ENCODE peak calls at places on chromosome 6, in six cellular contexts. One of them, this sample, is unnamed.

GRCh38 chr6:113734886-113735481 is 122.2 kb upstream of the MARCKS start:
- DNase-seq in Panc1: no peak
- DNase-seq in sigmoid colon: no peak
- DNase-seq in HL-60: no peak
- DNase-seq in transverse colon: no peak
- DNase-seq in SK-N-MC: no peak
- DNase-seq in this sample: peak

GRCh38 chr6:162699961-162700360 is 27.6 kb downstream of the PRKN start:
- DNase-seq in Panc1: no peak
- DNase-seq in sigmoid colon: no peak
- DNase-seq in HL-60: no peak
- DNase-seq in transverse colon: no peak
- DNase-seq in SK-N-MC: no peak
- DNase-seq in this sample: no peak

GRCh38 chr6:17584241-17584803 is 15.8 kb upstream of the FAM8A1 start:
- DNase-seq in Panc1: peak
- DNase-seq in sigmoid colon: peak
- DNase-seq in HL-60: no peak
- DNase-seq in transverse colon: no peak
- DNase-seq in SK-N-MC: peak
- DNase-seq in this sample: no peak

GRCh38 chr6:46606318-46606717 is 46.3 kb downstream of the CYP39A1 start:
- DNase-seq in Panc1: no peak
- DNase-seq in sigmoid colon: no peak
- DNase-seq in HL-60: no peak
- DNase-seq in transverse colon: no peak
- DNase-seq in SK-N-MC: no peak
- DNase-seq in this sample: no peak

GRCh38 chr6:26576407-26576843 is 20.3 kb upstream of the ABT1 start:
- DNase-seq in Panc1: no peak
- DNase-seq in sigmoid colon: no peak
- DNase-seq in HL-60: no peak
- DNase-seq in transverse colon: no peak
- DNase-seq in SK-N-MC: no peak
- DNase-seq in this sample: no peak

GRCh38 chr6:139531148-139531547 is 156.7 kb upstream of the CITED2 start:
- DNase-seq in Panc1: no peak
- DNase-seq in sigmoid colon: no peak
- DNase-seq in HL-60: no peak
- DNase-seq in transverse colon: peak
- DNase-seq in SK-N-MC: no peak
- DNase-seq in this sample: no peak

GRCh38 chr6:18667612-18668011 is 280.5 kb downstream of the RNF144B start:
- DNase-seq in Panc1: no peak
- DNase-seq in sigmoid colon: no peak
- DNase-seq in HL-60: no peak
- DNase-seq in transverse colon: no peak
- DNase-seq in SK-N-MC: no peak
- DNase-seq in this sample: no peak

GRCh38 chr6:136077834-136078576 is 172.1 kb downstream of the MTFR2 start:
- DNase-seq in Panc1: peak
- DNase-seq in sigmoid colon: no peak
- DNase-seq in HL-60: no peak
- DNase-seq in transverse colon: no peak
- DNase-seq in SK-N-MC: no peak
- DNase-seq in this sample: no peak

GRCh38 chr6:39823187-39823815 is 31.1 kb downstream of the DAAM2 start:
- DNase-seq in Panc1: no peak
- DNase-seq in sigmoid colon: peak
- DNase-seq in HL-60: no peak
- DNase-seq in transverse colon: peak
- DNase-seq in SK-N-MC: no peak
- DNase-seq in this sample: no peak

GRCh38 chr6:70725817-70726413 is 58.2 kb downstream of the SMAP1 start:
- DNase-seq in Panc1: no peak
- DNase-seq in sigmoid colon: no peak
- DNase-seq in HL-60: no peak
- DNase-seq in transverse colon: no peak
- DNase-seq in SK-N-MC: peak
- DNase-seq in this sample: no peak

GRCh38 chr6:107202876-107203468 is 87.7 kb upstream of the BEND3 start:
- DNase-seq in Panc1: no peak
- DNase-seq in sigmoid colon: no peak
- DNase-seq in HL-60: no peak
- DNase-seq in transverse colon: no peak
- DNase-seq in SK-N-MC: no peak
- DNase-seq in this sample: no peak
- TF ChIP-seq POLR2AphosphoS5 in Panc1: no peak
- TF ChIP-seq POLR2AphosphoS5 in sigmoid colon: no peak
- TF ChIP-seq POLR2AphosphoS5 in HL-60: no peak
- TF ChIP-seq POLR2AphosphoS5 in transverse colon: no peak
- TF ChIP-seq POLR2AphosphoS5 in SK-N-MC: no peak
- TF ChIP-seq POLR2AphosphoS5 in this sample: no peak

GRCh38 chr6:157145656-157146285 is 177.5 kb downstream of the TMEM242 start:
- DNase-seq in Panc1: no peak
- DNase-seq in sigmoid colon: no peak
- DNase-seq in HL-60: no peak
- DNase-seq in transverse colon: no peak
- DNase-seq in SK-N-MC: no peak
- DNase-seq in this sample: no peak

GRCh38 chr6:157151029-157151428 is 172.3 kb downstream of the TMEM242 start:
- DNase-seq in Panc1: no peak
- DNase-seq in sigmoid colon: no peak
- DNase-seq in HL-60: no peak
- DNase-seq in transverse colon: no peak
- DNase-seq in SK-N-MC: no peak
- DNase-seq in this sample: no peak

GRCh38 chr6:157151989-157152388 is 171.3 kb downstream of the TMEM242 start:
- DNase-seq in Panc1: no peak
- DNase-seq in sigmoid colon: no peak
- DNase-seq in HL-60: no peak
- DNase-seq in transverse colon: no peak
- DNase-seq in SK-N-MC: no peak
- DNase-seq in this sample: no peak

GRCh38 chr6:157150076-157150475 is 173.2 kb downstream of the TMEM242 start:
- DNase-seq in Panc1: no peak
- DNase-seq in sigmoid colon: no peak
- DNase-seq in HL-60: no peak
- DNase-seq in transverse colon: no peak
- DNase-seq in SK-N-MC: no peak
- DNase-seq in this sample: no peak

GRCh38 chr6:157148391-157149323 is 174.7 kb downstream of the TMEM242 start:
- DNase-seq in Panc1: peak
- DNase-seq in sigmoid colon: peak
- DNase-seq in HL-60: no peak
- DNase-seq in transverse colon: peak
- DNase-seq in SK-N-MC: no peak
- DNase-seq in this sample: no peak
- TF ChIP-seq POLR2AphosphoS5 in Panc1: peak
- TF ChIP-seq POLR2AphosphoS5 in sigmoid colon: peak
- TF ChIP-seq POLR2AphosphoS5 in HL-60: no peak
- TF ChIP-seq POLR2AphosphoS5 in transverse colon: peak
- TF ChIP-seq POLR2AphosphoS5 in SK-N-MC: no peak
- TF ChIP-seq POLR2AphosphoS5 in this sample: no peak

GRCh38 chr6:144647971-144648651 is 363.0 kb downstream of the UTRN start:
- DNase-seq in Panc1: no peak
- DNase-seq in sigmoid colon: no peak
- DNase-seq in HL-60: no peak
- DNase-seq in transverse colon: no peak
- DNase-seq in SK-N-MC: no peak
- DNase-seq in this sample: no peak
- TF ChIP-seq POLR2AphosphoS5 in Panc1: no peak
- TF ChIP-seq POLR2AphosphoS5 in sigmoid colon: no peak
- TF ChIP-seq POLR2AphosphoS5 in HL-60: no peak
- TF ChIP-seq POLR2AphosphoS5 in transverse colon: no peak
- TF ChIP-seq POLR2AphosphoS5 in SK-N-MC: no peak
- TF ChIP-seq POLR2AphosphoS5 in this sample: no peak

GRCh38 chr6:30163090-30163917 is at the start of gene TRIM15:
- DNase-seq in Panc1: no peak
- DNase-seq in sigmoid colon: no peak
- DNase-seq in HL-60: no peak
- DNase-seq in transverse colon: peak
- DNase-seq in SK-N-MC: no peak
- DNase-seq in this sample: no peak
- TF ChIP-seq POLR2AphosphoS5 in Panc1: no peak
- TF ChIP-seq POLR2AphosphoS5 in sigmoid colon: no peak
- TF ChIP-seq POLR2AphosphoS5 in HL-60: no peak
- TF ChIP-seq POLR2AphosphoS5 in transverse colon: peak
- TF ChIP-seq POLR2AphosphoS5 in SK-N-MC: no peak
- TF ChIP-seq POLR2AphosphoS5 in this sample: no peak

GRCh38 chr6:3383525-3383924 is 73.3 kb downstream of the SLC22A23 start:
- DNase-seq in Panc1: no peak
- DNase-seq in sigmoid colon: no peak
- DNase-seq in HL-60: no peak
- DNase-seq in transverse colon: peak
- DNase-seq in SK-N-MC: no peak
- DNase-seq in this sample: no peak
- TF ChIP-seq POLR2AphosphoS5 in Panc1: no peak
- TF ChIP-seq POLR2AphosphoS5 in sigmoid colon: no peak
- TF ChIP-seq POLR2AphosphoS5 in HL-60: no peak
- TF ChIP-seq POLR2AphosphoS5 in transverse colon: peak
- TF ChIP-seq POLR2AphosphoS5 in SK-N-MC: no peak
- TF ChIP-seq POLR2AphosphoS5 in this sample: no peak

GRCh38 chr6:121887724-121888123 is 452.3 kb downstream of the GJA1 start:
- DNase-seq in Panc1: no peak
- DNase-seq in sigmoid colon: no peak
- DNase-seq in HL-60: no peak
- DNase-seq in transverse colon: no peak
- DNase-seq in SK-N-MC: no peak
- DNase-seq in this sample: no peak

GRCh38 chr6:121884056-121884455 is 448.6 kb downstream of the GJA1 start:
- DNase-seq in Panc1: no peak
- DNase-seq in sigmoid colon: no peak
- DNase-seq in HL-60: no peak
- DNase-seq in transverse colon: no peak
- DNase-seq in SK-N-MC: no peak
- DNase-seq in this sample: no peak

GRCh38 chr6:121885399-121886152 is 450.1 kb downstream of the GJA1 start:
- DNase-seq in Panc1: no peak
- DNase-seq in sigmoid colon: no peak
- DNase-seq in HL-60: no peak
- DNase-seq in transverse colon: no peak
- DNase-seq in SK-N-MC: no peak
- DNase-seq in this sample: no peak

GRCh38 chr6:121884621-121885020 is 449.2 kb downstream of the GJA1 start:
- DNase-seq in Panc1: no peak
- DNase-seq in sigmoid colon: no peak
- DNase-seq in HL-60: no peak
- DNase-seq in transverse colon: no peak
- DNase-seq in SK-N-MC: no peak
- DNase-seq in this sample: no peak

DNA sequence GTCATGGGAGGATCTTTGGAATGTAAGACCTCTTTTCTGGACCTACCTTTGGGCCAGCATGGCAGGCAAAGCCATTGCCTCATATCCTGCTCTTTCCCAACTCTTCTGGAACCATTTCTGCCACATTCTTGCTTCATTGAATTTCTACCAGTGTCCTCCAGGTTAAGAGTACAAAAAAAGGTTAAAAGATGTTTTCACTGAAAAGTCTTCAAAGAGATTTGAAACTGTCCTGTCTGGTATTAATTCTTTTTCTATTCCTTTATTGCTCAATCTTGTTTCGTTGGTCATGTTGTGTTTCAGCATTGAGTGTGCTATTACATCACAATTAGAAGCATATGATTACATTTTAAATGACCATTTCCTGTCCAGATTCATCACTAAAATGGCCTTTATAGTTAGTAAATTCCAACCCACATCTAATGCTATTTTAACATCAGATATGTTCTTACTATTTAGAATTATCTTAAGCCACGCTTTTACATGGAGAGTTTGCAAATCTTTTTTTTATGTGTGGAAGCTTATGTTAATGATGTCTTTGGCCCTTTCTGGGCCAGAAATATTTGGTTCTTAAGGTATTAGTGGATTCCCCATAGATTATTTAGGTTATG is 450.9 kb downstream of the GJA1 start:
- DNase-seq in Panc1: no peak
- DNase-seq in sigmoid colon: no peak
- DNase-seq in HL-60: no peak
- DNase-seq in transverse colon: no peak
- DNase-seq in SK-N-MC: no peak
- DNase-seq in this sample: no peak
- TF ChIP-seq POLR2AphosphoS5 in Panc1: no peak
- TF ChIP-seq POLR2AphosphoS5 in sigmoid colon: no peak
- TF ChIP-seq POLR2AphosphoS5 in HL-60: no peak
- TF ChIP-seq POLR2AphosphoS5 in transverse colon: no peak
- TF ChIP-seq POLR2AphosphoS5 in SK-N-MC: no peak
- TF ChIP-seq POLR2AphosphoS5 in this sample: no peak

DNA sequence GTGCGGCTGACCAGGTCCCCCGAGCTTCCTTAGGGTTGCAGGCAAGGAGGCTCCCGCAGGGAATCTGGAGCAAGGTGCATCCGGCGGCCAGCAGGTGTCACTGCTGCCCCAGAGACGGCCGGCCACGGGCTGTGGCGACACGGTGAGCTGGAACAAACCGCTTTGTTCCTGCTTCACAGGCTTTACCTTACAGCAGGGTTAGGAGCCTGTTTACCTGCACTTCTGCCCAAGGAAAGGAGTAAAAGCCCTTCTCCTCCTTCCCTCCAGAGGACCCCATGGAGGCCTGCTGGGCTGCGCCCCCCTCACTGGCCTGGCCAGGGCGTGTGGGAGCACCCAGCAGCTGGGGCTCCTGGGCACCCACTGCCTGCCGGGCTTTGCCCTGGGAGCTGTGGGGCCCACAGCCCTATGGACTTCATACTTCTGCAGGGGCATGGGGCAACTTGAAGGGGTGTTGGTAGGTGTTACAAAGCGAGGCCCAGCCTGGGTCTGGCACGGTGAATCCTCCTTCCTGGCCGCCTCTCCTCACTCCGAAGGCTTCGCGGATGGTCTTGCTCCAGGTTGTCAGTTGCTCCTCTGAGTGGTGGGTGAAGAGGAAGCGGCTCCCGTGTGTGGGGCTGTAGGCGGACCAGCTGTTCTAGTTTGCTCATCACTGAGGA is 88.4 kb downstream of the CDC5L start:
- DNase-seq in Panc1: no peak
- DNase-seq in sigmoid colon: peak
- DNase-seq in HL-60: peak
- DNase-seq in transverse colon: peak
- DNase-seq in SK-N-MC: no peak
- DNase-seq in this sample: peak
- TF ChIP-seq POLR2AphosphoS5 in Panc1: no peak
- TF ChIP-seq POLR2AphosphoS5 in sigmoid colon: no peak
- TF ChIP-seq POLR2AphosphoS5 in HL-60: no peak
- TF ChIP-seq POLR2AphosphoS5 in transverse colon: no peak
- TF ChIP-seq POLR2AphosphoS5 in SK-N-MC: no peak
- TF ChIP-seq POLR2AphosphoS5 in this sample: peak

DNA sequence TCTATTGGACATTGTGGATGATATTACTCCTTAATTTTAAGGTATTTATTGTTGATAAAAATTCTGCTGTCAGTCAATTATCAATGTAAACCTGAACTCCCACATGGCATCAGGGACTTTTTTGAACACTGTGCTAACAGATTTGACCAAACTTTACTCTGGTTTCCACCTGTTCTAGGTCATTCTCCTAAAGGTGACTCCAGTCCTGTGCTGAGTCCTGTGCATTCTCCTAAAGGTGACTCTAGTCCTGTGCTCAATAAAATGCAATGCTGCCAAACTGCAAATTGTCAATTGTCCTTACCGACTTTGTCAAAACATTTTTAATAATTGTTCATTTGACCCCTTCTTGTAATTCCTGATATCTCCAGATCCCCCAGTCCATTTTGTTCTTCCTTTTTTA is 408.4 kb upstream of the EPHA7 start:
- DNase-seq in Panc1: no peak
- DNase-seq in sigmoid colon: no peak
- DNase-seq in HL-60: no peak
- DNase-seq in transverse colon: no peak
- DNase-seq in SK-N-MC: no peak
- DNase-seq in this sample: no peak
- TF ChIP-seq POLR2AphosphoS5 in Panc1: no peak
- TF ChIP-seq POLR2AphosphoS5 in sigmoid colon: no peak
- TF ChIP-seq POLR2AphosphoS5 in HL-60: no peak
- TF ChIP-seq POLR2AphosphoS5 in transverse colon: no peak
- TF ChIP-seq POLR2AphosphoS5 in SK-N-MC: no peak
- TF ChIP-seq POLR2AphosphoS5 in this sample: peak

GRCh38 chr6:119355157-119355556 is 5.6 kb upstream of the MAN1A1 start:
- DNase-seq in Panc1: no peak
- DNase-seq in sigmoid colon: no peak
- DNase-seq in HL-60: peak
- DNase-seq in transverse colon: no peak
- DNase-seq in SK-N-MC: no peak
- DNase-seq in this sample: no peak
- TF ChIP-seq POLR2AphosphoS5 in Panc1: no peak
- TF ChIP-seq POLR2AphosphoS5 in sigmoid colon: peak
- TF ChIP-seq POLR2AphosphoS5 in HL-60: no peak
- TF ChIP-seq POLR2AphosphoS5 in transverse colon: peak
- TF ChIP-seq POLR2AphosphoS5 in SK-N-MC: no peak
- TF ChIP-seq POLR2AphosphoS5 in this sample: no peak